ENCODE peak calls at places on chromosomes 3 and 15, in four cellular contexts. D is K562, J is HepG2, Z is GM12878. R is an unnamed sample.

GRCh38 chr3:14208977-14209394 is 30.4 kb downstream of the LSM3 start:
- DNase-seq in D (no peak), J (no peak), Z (no peak), R (no peak)

GRCh38 chr3:129352045-129352444 is 73.4 kb downstream of the HMCES start:
- DNase-seq in D (no peak), J (no peak), Z (no peak), R (no peak)

GRCh38 chr3:41863024-41863423 is 98.9 kb downstream of the ULK4 start:
- DNase-seq in D (peak), J (peak), Z (no peak), R (no peak)

GRCh38 chr15:68796576-68796975 is 24.1 kb downstream of the ANP32A start:
- DNase-seq in D (no peak), J (no peak), Z (no peak), R (no peak)

GRCh38 chr15:94097567-94097966 is 133.8 kb upstream of the MCTP2 start:
- DNase-seq in D (no peak), J (no peak), Z (no peak), R (no peak)

GRCh38 chr3:59385547-59385946 is 335.7 kb upstream of the CFAP20DC start:
- DNase-seq in D (no peak), J (no peak), Z (no peak), R (no peak)

GRCh38 chr15:60479711-60480110 is 769 bp upstream of the ICE2 start:
- DNase-seq in D (peak), J (no peak), Z (peak), R (no peak)

GRCh38 chr3:122063908-122064307 is 8.7 kb downstream of the CD86 start:
- DNase-seq in D (no peak), J (no peak), Z (no peak), R (no peak)

GRCh38 chr3:40631341-40631995 is 106.7 kb downstream of the ZNF621 start:
- DNase-seq in D (no peak), J (no peak), Z (no peak), R (no peak)

GRCh38 chr3:186514296-186515002 is 29.7 kb downstream of the CRYGS start:
- DNase-seq in D (peak), J (no peak), Z (no peak), R (no peak)

GRCh38 chr3:182911782-182912111 is 68.6 kb downstream of the DCUN1D1 start:
- DNase-seq in D (no peak), J (no peak), Z (no peak), R (peak)

DNA sequence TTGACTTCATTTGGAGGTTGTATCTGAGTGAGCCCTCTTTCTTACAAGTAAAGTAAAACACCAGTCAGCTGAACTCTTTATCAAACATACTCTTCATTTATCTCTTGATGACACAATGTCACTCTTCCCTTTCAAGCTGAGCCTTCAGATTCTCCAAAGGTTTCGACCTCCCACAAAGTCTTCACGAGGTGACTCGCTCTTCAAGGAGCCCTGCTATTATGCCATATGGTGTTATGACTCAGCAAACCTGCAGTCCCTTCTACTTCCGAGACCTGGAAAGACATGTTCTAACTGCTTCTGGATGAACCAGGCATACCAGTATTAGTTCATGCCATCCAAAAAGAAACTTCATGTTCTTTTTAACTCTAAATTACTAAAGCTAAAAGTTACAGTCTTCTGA is 23.1 kb downstream of the AADAC start:
- DNase-seq in D (peak), J (no peak), Z (no peak), R (peak)
- H2AFZ ChIP-seq in D (peak), J (peak), Z (no peak), R (peak)

GRCh38 chr3:177350051-177350565 is 152.8 kb upstream of the TBL1XR1 start:
- DNase-seq in D (no peak), J (no peak), Z (no peak), R (peak)
- TF ChIP-seq MYC in D (no peak), J (no peak), Z (no peak), R (no peak)

DNA sequence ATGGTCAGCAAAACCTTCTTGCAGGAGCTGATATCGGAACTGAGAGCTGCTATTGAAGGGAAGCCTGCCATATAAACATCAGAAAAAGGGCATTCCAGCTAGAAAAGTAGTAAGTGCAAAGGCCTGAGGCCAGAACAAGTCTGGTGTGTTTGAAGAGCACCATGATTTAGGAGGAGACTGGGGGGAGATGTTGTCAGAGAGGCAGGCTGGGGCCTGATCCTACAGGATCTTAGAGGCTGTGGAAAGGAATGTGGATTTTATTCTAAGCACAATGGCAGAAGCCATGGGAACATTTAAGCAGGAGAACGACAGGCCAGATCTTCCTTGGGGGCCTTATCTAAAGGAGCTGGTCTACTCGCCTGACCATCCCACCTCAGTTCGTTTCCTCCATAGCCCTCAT is 5.1 kb upstream of the MUC13 start:
- DNase-seq in D (no peak), J (no peak), Z (no peak), R (no peak)
- H2AFZ ChIP-seq in D (no peak), J (no peak), Z (no peak), R (no peak)

DNA sequence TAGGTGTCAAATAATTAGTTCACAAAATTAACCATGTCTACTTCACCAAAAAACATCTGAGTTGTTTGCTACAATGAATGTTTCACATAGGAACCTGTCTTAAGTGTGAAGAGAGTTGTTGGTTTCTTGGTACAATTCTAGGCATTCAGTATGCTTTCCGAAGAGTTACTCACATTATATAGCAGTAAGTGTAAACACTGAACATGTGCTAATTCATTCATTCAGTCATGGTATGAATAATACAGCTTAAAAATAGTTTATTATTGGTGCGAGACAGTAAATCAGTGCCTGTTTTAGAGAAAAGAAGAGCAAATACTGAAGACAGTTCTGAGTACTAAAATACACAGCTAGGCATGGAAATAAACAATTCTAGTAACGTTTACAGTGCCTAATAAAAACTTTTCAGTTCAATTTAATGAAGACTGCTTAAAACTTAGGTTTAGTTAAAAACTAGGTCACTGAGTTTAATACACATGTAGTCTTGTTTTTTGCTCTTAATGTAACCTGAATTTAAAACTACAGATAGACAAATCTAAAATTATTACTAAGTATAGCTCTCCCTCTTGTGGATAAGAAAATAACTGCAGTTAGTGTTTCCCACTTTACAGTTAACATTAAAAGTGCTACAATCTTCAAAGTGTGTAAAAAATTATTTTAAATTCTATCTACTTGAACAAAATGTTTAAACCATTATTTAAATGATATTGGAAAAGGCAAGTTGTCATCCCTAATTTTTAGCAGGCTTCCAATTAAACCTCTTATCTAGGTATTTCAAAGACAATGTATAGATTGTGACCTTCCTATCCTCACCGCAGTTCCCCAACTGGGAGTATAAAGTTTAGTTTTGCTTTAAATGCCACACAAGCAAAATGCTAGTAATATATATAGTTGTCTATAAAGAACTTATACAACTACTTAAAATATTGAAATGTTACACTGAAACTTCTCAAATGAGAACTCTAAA is 20.1 kb upstream of the ZCWPW2 start:
- DNase-seq in D (peak), J (no peak), Z (no peak), R (peak)
- TF ChIP-seq MYC in D (no peak), J (no peak), Z (no peak), R (no peak)

GRCh38 chr3:181418249-181418648 is 293.5 kb upstream of the SOX2 start:
- DNase-seq in D (no peak), J (no peak), Z (no peak), R (no peak)
- H2AFZ ChIP-seq in D (no peak), J (no peak), Z (no peak), R (no peak)

R was measured in endothelial cell of umbilical vein.